ENCODE peak calls at places on chromosomes 6 and 20, in nine cellular contexts. One of them, this sample, is unnamed.

GRCh38 chr6:41505084-41506049 is 40.8 kb upstream of the FOXP4 start:
- DNase-seq in HCT116: no peak
- DNase-seq in heart left ventricle: peak
- DNase-seq in mesenchymal stem cell: peak
- DNase-seq in lower lobe of right lung: peak
- DNase-seq in neural progenitor cell: peak
- DNase-seq in adrenal gland: peak
- DNase-seq in ovary: peak
- DNase-seq in right cardiac atrium: peak
- DNase-seq in this sample: peak

GRCh38 chr20:62367136-62367482 is at the start of gene LAMA5:
- DNase-seq in lower lobe of right lung: peak
- DNase-seq in neural progenitor cell: peak
- DNase-seq in HCT116: no peak
- DNase-seq in ovary: no peak
- DNase-seq in right cardiac atrium: peak
- DNase-seq in mesenchymal stem cell: no peak
- DNase-seq in adrenal gland: peak
- DNase-seq in heart left ventricle: peak
- DNase-seq in this sample: no peak

GRCh38 chr20:58431134-58431533 is 42.1 kb downstream of the VAPB start:
- DNase-seq in lower lobe of right lung: no peak
- DNase-seq in ovary: no peak
- DNase-seq in heart left ventricle: no peak
- DNase-seq in right cardiac atrium: no peak
- DNase-seq in mesenchymal stem cell: no peak
- DNase-seq in adrenal gland: no peak
- DNase-seq in HCT116: no peak
- DNase-seq in neural progenitor cell: no peak
- DNase-seq in this sample: no peak

GRCh38 chr6:166420351-166420750 is 37.6 kb upstream of the MPC1 start:
- DNase-seq in HCT116: no peak
- DNase-seq in right cardiac atrium: no peak
- DNase-seq in neural progenitor cell: no peak
- DNase-seq in ovary: no peak
- DNase-seq in adrenal gland: no peak
- DNase-seq in lower lobe of right lung: no peak
- DNase-seq in heart left ventricle: no peak
- DNase-seq in mesenchymal stem cell: peak
- DNase-seq in this sample: no peak

GRCh38 chr20:47315339-47315662 is 41.2 kb downstream of the ZMYND8 start:
- DNase-seq in lower lobe of right lung: no peak
- DNase-seq in mesenchymal stem cell: peak
- DNase-seq in HCT116: no peak
- DNase-seq in heart left ventricle: no peak
- DNase-seq in ovary: no peak
- DNase-seq in right cardiac atrium: no peak
- DNase-seq in adrenal gland: no peak
- DNase-seq in neural progenitor cell: peak
- DNase-seq in this sample: no peak

GRCh38 chr20:56433880-56434255 is 21.8 kb downstream of the CASS4 start:
- DNase-seq in right cardiac atrium: no peak
- DNase-seq in HCT116: no peak
- DNase-seq in adrenal gland: no peak
- DNase-seq in lower lobe of right lung: no peak
- DNase-seq in ovary: no peak
- DNase-seq in mesenchymal stem cell: peak
- DNase-seq in neural progenitor cell: no peak
- DNase-seq in heart left ventricle: no peak
- DNase-seq in this sample: no peak

GRCh38 chr6:2765896-2766766 is 938 bp downstream of the WRNIP1 start:
- DNase-seq in right cardiac atrium: peak
- DNase-seq in ovary: peak
- DNase-seq in neural progenitor cell: peak
- DNase-seq in lower lobe of right lung: peak
- DNase-seq in mesenchymal stem cell: peak
- DNase-seq in heart left ventricle: peak
- DNase-seq in adrenal gland: peak
- DNase-seq in HCT116: no peak
- DNase-seq in this sample: no peak

GRCh38 chr20:39941235-39941634 is 747.8 kb downstream of the MAFB start:
- DNase-seq in heart left ventricle: peak
- DNase-seq in HCT116: no peak
- DNase-seq in neural progenitor cell: no peak
- DNase-seq in mesenchymal stem cell: no peak
- DNase-seq in right cardiac atrium: no peak
- DNase-seq in ovary: no peak
- DNase-seq in adrenal gland: no peak
- DNase-seq in lower lobe of right lung: no peak
- DNase-seq in this sample: no peak

GRCh38 chr6:30037182-30037788 is 23.8 kb upstream of the POLR1H start:
- DNase-seq in heart left ventricle: no peak
- DNase-seq in HCT116: no peak
- DNase-seq in adrenal gland: no peak
- DNase-seq in lower lobe of right lung: no peak
- DNase-seq in mesenchymal stem cell: peak
- DNase-seq in ovary: no peak
- DNase-seq in right cardiac atrium: no peak
- DNase-seq in neural progenitor cell: peak
- DNase-seq in this sample: no peak

GRCh38 chr6:159819098-159819497 is 19.0 kb downstream of the PNLDC1 start:
- DNase-seq in ovary: no peak
- DNase-seq in right cardiac atrium: no peak
- DNase-seq in lower lobe of right lung: peak
- DNase-seq in HCT116: no peak
- DNase-seq in neural progenitor cell: no peak
- DNase-seq in heart left ventricle: no peak
- DNase-seq in adrenal gland: no peak
- DNase-seq in mesenchymal stem cell: no peak
- DNase-seq in this sample: no peak

GRCh38 chr6:55040102-55040848 is 134.0 kb upstream of the HCRTR2 start:
- DNase-seq in HCT116: no peak
- DNase-seq in ovary: no peak
- DNase-seq in right cardiac atrium: no peak
- DNase-seq in mesenchymal stem cell: peak
- DNase-seq in adrenal gland: no peak
- DNase-seq in heart left ventricle: no peak
- DNase-seq in lower lobe of right lung: no peak
- DNase-seq in neural progenitor cell: no peak
- DNase-seq in this sample: no peak

GRCh38 chr6:19694697-19695096 is 142.5 kb upstream of the ID4 start:
- DNase-seq in neural progenitor cell: peak
- DNase-seq in HCT116: no peak
- DNase-seq in right cardiac atrium: no peak
- DNase-seq in lower lobe of right lung: no peak
- DNase-seq in mesenchymal stem cell: no peak
- DNase-seq in heart left ventricle: no peak
- DNase-seq in ovary: no peak
- DNase-seq in adrenal gland: no peak
- DNase-seq in this sample: no peak

GRCh38 chr6:19691465-19692167 is 145.6 kb upstream of the ID4 start:
- DNase-seq in adrenal gland: no peak
- DNase-seq in HCT116: no peak
- DNase-seq in mesenchymal stem cell: no peak
- DNase-seq in right cardiac atrium: peak
- DNase-seq in heart left ventricle: no peak
- DNase-seq in ovary: peak
- DNase-seq in lower lobe of right lung: no peak
- DNase-seq in neural progenitor cell: peak
- DNase-seq in this sample: no peak

GRCh38 chr6:19690676-19691075 is 146.5 kb upstream of the ID4 start:
- DNase-seq in heart left ventricle: no peak
- DNase-seq in HCT116: no peak
- DNase-seq in adrenal gland: no peak
- DNase-seq in right cardiac atrium: no peak
- DNase-seq in neural progenitor cell: no peak
- DNase-seq in mesenchymal stem cell: no peak
- DNase-seq in ovary: no peak
- DNase-seq in lower lobe of right lung: no peak
- DNase-seq in this sample: no peak

GRCh38 chr6:19697744-19698290 is 139.4 kb upstream of the ID4 start:
- DNase-seq in right cardiac atrium: no peak
- DNase-seq in HCT116: no peak
- DNase-seq in ovary: no peak
- DNase-seq in mesenchymal stem cell: peak
- DNase-seq in adrenal gland: no peak
- DNase-seq in lower lobe of right lung: no peak
- DNase-seq in heart left ventricle: no peak
- DNase-seq in neural progenitor cell: no peak
- DNase-seq in this sample: no peak

DNA sequence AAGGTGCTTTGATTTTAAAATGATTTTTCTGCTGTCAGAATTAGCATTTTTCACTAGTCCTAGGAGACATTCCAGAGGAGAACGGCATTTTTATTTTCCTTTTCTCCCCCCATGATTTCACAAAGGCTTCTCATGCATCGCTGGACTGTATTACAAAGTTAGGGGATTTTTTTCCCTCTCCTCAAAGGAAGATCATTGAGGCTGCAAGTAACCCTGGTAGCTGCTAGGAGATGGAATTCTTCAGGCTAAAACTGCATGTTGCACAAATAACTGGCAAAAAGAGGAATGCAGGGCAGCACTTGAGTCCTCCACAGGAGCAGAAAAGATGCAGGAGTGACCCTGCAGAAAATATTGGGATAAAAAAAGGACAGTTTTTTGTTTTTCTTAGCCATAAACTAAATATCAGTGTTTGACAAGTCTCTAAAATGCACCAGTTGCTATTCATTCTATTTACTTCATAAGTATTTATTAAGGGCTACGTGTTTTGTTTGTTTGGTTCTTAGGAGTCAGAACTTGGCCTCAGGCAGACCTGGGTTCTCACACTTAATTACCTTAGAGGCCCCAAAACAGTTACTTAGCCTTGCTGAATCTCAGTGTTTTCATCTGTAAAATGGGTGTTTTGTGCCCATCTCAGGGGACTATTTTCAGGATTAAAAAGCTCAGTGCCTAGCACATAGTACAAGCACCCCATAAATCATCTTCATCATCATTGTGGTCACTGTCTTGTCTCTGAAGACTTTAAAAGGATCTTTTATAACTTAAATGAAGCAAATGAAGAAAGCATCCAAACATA is 144.5 kb upstream of the ID4 start:
- DNase-seq in right cardiac atrium: no peak
- DNase-seq in heart left ventricle: no peak
- DNase-seq in neural progenitor cell: peak
- DNase-seq in HCT116: no peak
- DNase-seq in adrenal gland: no peak
- DNase-seq in lower lobe of right lung: no peak
- DNase-seq in mesenchymal stem cell: no peak
- DNase-seq in ovary: no peak
- DNase-seq in this sample: no peak
- H3K27ac ChIP-seq in right cardiac atrium: no peak
- H3K27ac ChIP-seq in heart left ventricle: no peak
- H3K27ac ChIP-seq in neural progenitor cell: no peak
- H3K27ac ChIP-seq in HCT116: no peak
- H3K27ac ChIP-seq in adrenal gland: no peak
- H3K27ac ChIP-seq in lower lobe of right lung: no peak
- H3K27ac ChIP-seq in mesenchymal stem cell: no peak
- H3K27ac ChIP-seq in ovary: no peak
- H3K27ac ChIP-seq in this sample: peak

GRCh38 chr20:48759631-48760245 is 68.1 kb downstream of the PREX1 start:
- DNase-seq in adrenal gland: no peak
- DNase-seq in mesenchymal stem cell: no peak
- DNase-seq in lower lobe of right lung: no peak
- DNase-seq in neural progenitor cell: no peak
- DNase-seq in ovary: no peak
- DNase-seq in right cardiac atrium: no peak
- DNase-seq in HCT116: no peak
- DNase-seq in heart left ventricle: no peak
- DNase-seq in this sample: no peak

GRCh38 chr20:48763183-48764030 is 64.4 kb downstream of the PREX1 start:
- DNase-seq in lower lobe of right lung: no peak
- DNase-seq in right cardiac atrium: peak
- DNase-seq in mesenchymal stem cell: no peak
- DNase-seq in heart left ventricle: peak
- DNase-seq in neural progenitor cell: peak
- DNase-seq in HCT116: no peak
- DNase-seq in ovary: no peak
- DNase-seq in adrenal gland: no peak
- DNase-seq in this sample: no peak

GRCh38 chr20:48760403-48760889 is 67.4 kb downstream of the PREX1 start:
- DNase-seq in HCT116: no peak
- DNase-seq in heart left ventricle: no peak
- DNase-seq in lower lobe of right lung: no peak
- DNase-seq in right cardiac atrium: no peak
- DNase-seq in mesenchymal stem cell: no peak
- DNase-seq in adrenal gland: no peak
- DNase-seq in ovary: no peak
- DNase-seq in neural progenitor cell: no peak
- DNase-seq in this sample: no peak

GRCh38 chr20:48761914-48762313 is 65.9 kb downstream of the PREX1 start:
- DNase-seq in lower lobe of right lung: no peak
- DNase-seq in right cardiac atrium: no peak
- DNase-seq in heart left ventricle: no peak
- DNase-seq in mesenchymal stem cell: no peak
- DNase-seq in HCT116: no peak
- DNase-seq in neural progenitor cell: no peak
- DNase-seq in ovary: no peak
- DNase-seq in adrenal gland: no peak
- DNase-seq in this sample: no peak

GRCh38 chr20:48761023-48761785 is 66.6 kb downstream of the PREX1 start:
- DNase-seq in neural progenitor cell: no peak
- DNase-seq in adrenal gland: no peak
- DNase-seq in HCT116: no peak
- DNase-seq in ovary: no peak
- DNase-seq in mesenchymal stem cell: no peak
- DNase-seq in heart left ventricle: peak
- DNase-seq in lower lobe of right lung: peak
- DNase-seq in right cardiac atrium: peak
- DNase-seq in this sample: no peak
- H3K27ac ChIP-seq in neural progenitor cell: no peak
- H3K27ac ChIP-seq in adrenal gland: no peak
- H3K27ac ChIP-seq in HCT116: no peak
- H3K27ac ChIP-seq in ovary: no peak
- H3K27ac ChIP-seq in mesenchymal stem cell: no peak
- H3K27ac ChIP-seq in heart left ventricle: peak
- H3K27ac ChIP-seq in lower lobe of right lung: peak
- H3K27ac ChIP-seq in right cardiac atrium: peak
- H3K27ac ChIP-seq in this sample: no peak

GRCh38 chr20:50519036-50519780 is 9.0 kb downstream of the PTPN1 start:
- DNase-seq in heart left ventricle: no peak
- DNase-seq in mesenchymal stem cell: no peak
- DNase-seq in right cardiac atrium: no peak
- DNase-seq in ovary: no peak
- DNase-seq in neural progenitor cell: no peak
- DNase-seq in lower lobe of right lung: no peak
- DNase-seq in adrenal gland: no peak
- DNase-seq in HCT116: no peak
- DNase-seq in this sample: no peak
- H3K27ac ChIP-seq in heart left ventricle: no peak
- H3K27ac ChIP-seq in mesenchymal stem cell: no peak
- H3K27ac ChIP-seq in right cardiac atrium: no peak
- H3K27ac ChIP-seq in ovary: no peak
- H3K27ac ChIP-seq in neural progenitor cell: no peak
- H3K27ac ChIP-seq in lower lobe of right lung: peak
- H3K27ac ChIP-seq in adrenal gland: no peak
- H3K27ac ChIP-seq in HCT116: no peak
- H3K27ac ChIP-seq in this sample: no peak

DNA sequence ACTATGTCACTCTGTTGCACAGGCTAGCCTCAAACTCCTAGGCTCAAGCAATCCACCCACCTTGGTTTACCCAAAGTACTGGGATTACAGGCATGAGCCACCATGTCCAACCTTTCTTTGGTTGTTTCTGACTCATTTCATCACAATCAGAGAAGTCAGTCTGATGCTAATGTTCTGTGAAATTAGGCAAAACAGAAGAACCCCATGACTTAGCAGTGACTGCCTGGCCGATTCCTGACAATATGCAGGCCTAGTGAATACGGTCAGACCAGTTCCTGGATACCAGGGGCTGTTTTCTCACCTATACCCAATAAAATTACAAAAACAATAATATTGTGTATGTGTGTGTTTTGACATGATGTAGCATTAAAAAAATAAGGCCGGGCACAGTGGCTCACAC is 58.8 kb upstream of the BTN3A2 start:
- DNase-seq in lower lobe of right lung: no peak
- DNase-seq in adrenal gland: no peak
- DNase-seq in neural progenitor cell: no peak
- DNase-seq in ovary: no peak
- DNase-seq in right cardiac atrium: no peak
- DNase-seq in mesenchymal stem cell: no peak
- DNase-seq in heart left ventricle: no peak
- DNase-seq in HCT116: no peak
- DNase-seq in this sample: no peak
- H3K27ac ChIP-seq in lower lobe of right lung: no peak
- H3K27ac ChIP-seq in adrenal gland: no peak
- H3K27ac ChIP-seq in neural progenitor cell: no peak
- H3K27ac ChIP-seq in ovary: no peak
- H3K27ac ChIP-seq in right cardiac atrium: no peak
- H3K27ac ChIP-seq in mesenchymal stem cell: no peak
- H3K27ac ChIP-seq in heart left ventricle: no peak
- H3K27ac ChIP-seq in HCT116: no peak
- H3K27ac ChIP-seq in this sample: no peak

This sample was measured in thoracic aorta.